ENCODE peak calls at places on chromosome 10, in nine cellular contexts. K is left ventricle myocardium inferior, H is body of pancreas, J is heart right ventricle, M is uterus, G is fibroblast of mammary gland, B is nephron progenitor cell, P is spleen, W is chondrocyte. Q is an unnamed sample.

GRCh38 chr10:48598243-48598935 is 6.5 kb downstream of the ARHGAP22 start:
- DNase-seq in W (no peak), J (no peak), G (no peak), H (no peak), K (no peak), B (no peak), P (no peak), M (no peak), Q (no peak)

GRCh38 chr10:13056461-13057077 is 43.4 kb upstream of the OPTN start:
- DNase-seq in K (no peak), P (no peak), H (no peak), W (no peak), J (no peak), M (no peak), B (no peak), G (peak; percentile 25), Q (peak; percentile 16)

GRCh38 chr10:124643281-124644009 is 100.7 kb downstream of the FAM53B start:
- DNase-seq in J (peak; percentile 21), G (no peak), K (no peak), H (no peak), P (peak; percentile 72), W (no peak), M (no peak), B (no peak), Q (no peak)

GRCh38 chr10:64261092-64261491 is 739.9 kb downstream of the REEP3 start:
- DNase-seq in P (no peak), M (no peak), B (no peak), J (no peak), H (no peak), W (no peak), G (no peak), K (no peak), Q (no peak)

GRCh38 chr10:3139135-3139910 is 33.3 kb downstream of the PITRM1 start:
- DNase-seq in W (no peak), M (no peak), H (no peak), G (no peak), J (no peak), P (peak; percentile 38), K (no peak), B (no peak), Q (no peak)

GRCh38 chr10:116247701-116248100 is 25.3 kb downstream of the GFRA1 start:
- DNase-seq in K (no peak), H (no peak), W (no peak), G (no peak), P (no peak), M (no peak), B (no peak), J (no peak), Q (no peak)

GRCh38 chr10:129844191-129844590 is 119.9 kb downstream of the EBF3 start:
- DNase-seq in W (no peak), B (no peak), K (no peak), J (no peak), H (no peak), P (no peak), M (no peak), G (no peak), Q (no peak)

GRCh38 chr10:132185601-132186487 is 904 bp upstream of the DPYSL4 start:
- DNase-seq in K (peak; percentile 47), H (peak; percentile 56), G (no peak), B (peak; percentile 79), P (no peak), J (peak; percentile 58), W (no peak), M (peak; percentile 39), Q (peak; percentile 32)

GRCh38 chr10:84543077-84543476 is 214.7 kb downstream of the CCSER2 start:
- DNase-seq in P (no peak), J (no peak), K (no peak), G (no peak), M (no peak), W (no peak), H (no peak), B (no peak), Q (no peak)

GRCh38 chr10:29926649-29927048 is 132.7 kb downstream of the JCAD start:
- DNase-seq in K (no peak), W (no peak), G (peak; percentile 80), M (no peak), B (peak; percentile 35), J (no peak), H (no peak), P (no peak), Q (peak; percentile 75)

GRCh38 chr10:122375761-122376160 is 1.3 kb downstream of the PLEKHA1 start:
- DNase-seq in G (no peak), K (no peak), W (no peak), B (no peak), H (no peak), M (no peak), J (no peak), P (no peak), Q (no peak)

GRCh38 chr10:98248018-98248417 is 20.0 kb downstream of the LOXL4 start:
- DNase-seq in M (no peak), P (no peak), B (no peak), G (no peak), H (no peak), J (no peak), K (no peak), W (no peak), Q (no peak)

GRCh38 chr10:14478639-14479038 is 147.9 kb upstream of the FRMD4A start:
- DNase-seq in B (peak; percentile 46), H (peak; percentile 83), G (peak; percentile 54), K (peak; percentile 63), W (no peak), P (no peak), J (peak; percentile 65), M (peak; percentile 21), Q (peak; percentile 86)

GRCh38 chr10:34522542-34522941 is 292.6 kb downstream of the PARD3 start:
- DNase-seq in K (no peak), W (no peak), G (peak; percentile 33), P (no peak), H (no peak), M (no peak), B (no peak), J (no peak), Q (peak; percentile 74)

DNA sequence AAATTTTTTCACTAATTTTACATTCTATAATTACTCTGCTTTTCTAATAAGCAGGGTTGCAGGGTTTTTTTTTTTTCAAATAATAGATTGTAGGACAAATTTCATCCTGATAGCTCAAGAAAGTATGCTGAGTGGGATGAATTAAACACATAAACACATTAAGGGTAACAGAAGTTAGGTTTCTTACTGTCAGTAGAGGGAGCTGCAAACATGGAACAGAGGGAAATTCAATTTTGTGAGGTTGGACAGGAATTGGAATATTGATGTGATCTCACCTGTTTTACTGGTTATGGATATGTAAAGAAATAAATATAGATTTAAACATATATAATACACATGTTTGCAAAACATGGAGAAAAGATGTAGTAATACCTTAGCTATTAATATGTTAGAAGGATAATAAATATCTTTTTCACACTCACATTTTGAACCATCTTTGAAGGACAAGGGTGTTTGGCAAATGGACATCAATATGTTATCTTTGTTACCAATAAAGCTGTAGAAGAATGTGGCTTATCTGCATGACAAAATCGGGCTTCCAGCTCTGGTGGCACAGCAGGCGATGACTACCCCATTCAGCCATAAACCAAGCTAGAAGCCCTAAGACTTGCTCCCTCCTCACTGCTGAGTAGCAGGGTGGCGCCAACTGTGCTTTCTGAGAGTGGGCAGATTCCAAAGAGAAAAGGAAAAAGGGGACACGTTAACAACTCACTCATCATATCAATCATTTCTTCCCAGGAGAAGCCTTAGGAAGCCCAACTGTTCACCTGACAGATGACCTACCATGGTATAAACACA is 1257.4 kb downstream of the GATA3 start:
- DNase-seq in G (peak; percentile 6), M (no peak), J (no peak), W (no peak), B (no peak), P (no peak), H (no peak), K (no peak), Q (no peak)
- TF ChIP-seq CTCF in G (peak; percentile 38), M (no peak), J (no peak), W (peak; percentile 67), B (peak; percentile 29), P (no peak), H (no peak), K (peak; percentile 7), Q (peak; percentile 29)

DNA sequence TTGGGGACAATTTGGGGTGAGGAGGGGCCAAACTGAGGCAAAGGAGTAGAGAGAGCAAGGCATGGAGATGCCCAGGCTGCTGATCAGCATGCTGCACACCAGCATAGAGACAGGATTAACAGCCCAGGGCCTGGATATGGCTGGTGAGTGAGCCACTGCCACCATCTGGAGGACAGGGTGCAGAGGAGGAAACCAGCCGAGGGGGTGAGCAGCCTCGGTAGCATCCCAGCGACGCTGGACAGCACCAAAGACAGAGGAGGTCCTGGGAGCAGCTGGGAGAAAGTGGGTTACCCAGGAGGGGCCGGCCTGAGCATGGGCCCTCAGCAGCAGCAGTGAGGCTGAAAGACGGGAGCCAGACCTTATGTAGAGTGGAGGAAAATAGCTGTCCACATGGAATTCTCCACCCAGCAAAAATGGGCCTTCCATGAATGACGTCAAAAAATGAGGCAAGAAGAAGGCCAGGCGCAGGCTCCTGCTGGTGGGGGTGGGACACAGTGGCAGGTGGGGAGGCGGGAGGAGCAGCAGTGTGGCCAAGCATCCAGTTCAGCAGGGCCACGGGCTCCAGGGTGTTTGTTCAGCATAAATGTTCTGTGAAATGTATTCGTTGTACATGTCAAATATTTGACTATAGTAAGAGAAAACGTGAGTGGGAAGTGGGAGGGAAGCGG is 16.7 kb downstream of the RET start:
- DNase-seq in K (no peak), J (no peak), W (no peak), P (no peak), G (no peak), B (peak; percentile 34), H (no peak), M (no peak), Q (no peak)
- TF ChIP-seq CTCF in K (peak; percentile 22), J (no peak), W (peak; percentile 55), P (no peak), G (no peak), B (no peak), H (no peak), M (no peak), Q (no peak)

GRCh38 chr10:114635797-114636550 is 22.1 kb downstream of the ABLIM1 start:
- DNase-seq in G (no peak), M (no peak), J (no peak), H (no peak), W (no peak), K (no peak), B (no peak), P (no peak), Q (no peak)
- TF ChIP-seq CTCF in G (no peak), M (no peak), J (no peak), H (peak; percentile 4), W (no peak), K (no peak), B (no peak), P (no peak), Q (no peak)

DNA sequence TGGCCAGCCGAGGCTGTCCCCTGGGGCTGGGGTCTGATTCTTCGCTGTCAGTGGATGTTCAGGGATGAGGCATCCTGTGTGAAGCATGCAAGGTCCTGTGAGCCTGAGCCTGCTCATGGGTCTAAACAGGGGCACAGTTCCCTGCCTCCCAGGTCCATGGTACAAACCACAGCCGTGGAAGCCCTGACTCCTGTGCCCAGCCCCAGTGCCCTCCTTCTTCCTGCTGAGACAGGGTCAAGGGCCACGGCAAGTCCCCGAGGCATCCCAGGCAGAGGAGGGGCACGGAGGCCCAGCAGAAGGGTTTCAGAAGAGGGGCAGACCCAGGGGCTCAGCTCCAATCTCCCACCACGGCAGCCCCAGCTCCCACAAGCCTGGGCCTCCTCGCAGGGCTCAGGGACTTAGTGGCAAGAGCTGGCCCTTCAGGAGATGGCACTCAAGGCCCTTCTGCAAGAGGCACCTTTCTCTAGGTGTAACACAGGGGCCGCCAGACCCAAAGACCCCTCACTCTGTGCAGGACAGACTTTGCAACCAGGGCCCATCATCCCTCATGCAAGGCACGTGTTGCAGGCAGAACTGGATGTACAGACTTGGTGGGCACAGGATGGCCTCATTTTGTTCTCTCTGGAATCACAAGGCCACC is 248.8 kb downstream of the TCERG1L start:
- DNase-seq in H (no peak), W (no peak), M (no peak), B (no peak), P (peak; percentile 54), K (no peak), G (no peak), J (no peak), Q (no peak)
- TF ChIP-seq CTCF in H (no peak), W (no peak), M (no peak), B (no peak), P (no peak), K (no peak), G (no peak), J (no peak), Q (no peak)